ENCODE peak calls at places on chromosomes 3 and 15, in five cellular contexts. O, I, U, J and C are unnamed samples.

GRCh38 chr15:64004582-64004981 is 41.7 kb downstream of the DAPK2 start:
- DNase-seq in O (peak; percentile 38), I (no peak), U (no peak), J (no peak), C (peak; percentile 98)

GRCh38 chr3:67790043-67790442 is 135.6 kb upstream of the SUCLG2 start:
- DNase-seq in O (peak; percentile 82), I (peak; percentile 75), U (peak; percentile 57), J (peak; percentile 58), C (peak; percentile 56)

GRCh38 chr3:160921020-160921635 is 165.1 kb downstream of the PPM1L start:
- DNase-seq in O (peak; percentile 76), I (peak; percentile 36), U (peak; percentile 64), J (peak; percentile 41), C (peak; percentile 49)

GRCh38 chr15:59369597-59369996 is 3.1 kb downstream of the MYO1E start:
- DNase-seq in O (no peak), I (no peak), U (no peak), J (peak; percentile 42), C (peak; percentile 68)

GRCh38 chr3:45677045-45677436 is 12.2 kb upstream of the SACM1L start:
- DNase-seq in O (peak; percentile 82), I (no peak), U (peak; percentile 77), J (no peak), C (peak; percentile 92)

GRCh38 chr3:58197588-58197987 is 13.2 kb downstream of the DNASE1L3 start:
- DNase-seq in O (no peak), I (no peak), U (no peak), J (no peak), C (no peak)

GRCh38 chr15:88890495-88890894 is 4.8 kb downstream of the HAPLN3 start:
- DNase-seq in O (no peak), I (no peak), U (no peak), J (no peak), C (no peak)

GRCh38 chr3:125104639-125105038 is 48.8 kb upstream of the HEG1 start:
- DNase-seq in O (no peak), I (no peak), U (peak; percentile 68), J (no peak), C (no peak)

GRCh38 chr3:192395506-192395905 is 331.8 kb downstream of the FGF12 start:
- DNase-seq in O (no peak), I (no peak), U (no peak), J (no peak), C (no peak)
- TF ChIP-seq CTCF in O (no peak), I (no peak), U (no peak), J (no peak), C (no peak)

DNA sequence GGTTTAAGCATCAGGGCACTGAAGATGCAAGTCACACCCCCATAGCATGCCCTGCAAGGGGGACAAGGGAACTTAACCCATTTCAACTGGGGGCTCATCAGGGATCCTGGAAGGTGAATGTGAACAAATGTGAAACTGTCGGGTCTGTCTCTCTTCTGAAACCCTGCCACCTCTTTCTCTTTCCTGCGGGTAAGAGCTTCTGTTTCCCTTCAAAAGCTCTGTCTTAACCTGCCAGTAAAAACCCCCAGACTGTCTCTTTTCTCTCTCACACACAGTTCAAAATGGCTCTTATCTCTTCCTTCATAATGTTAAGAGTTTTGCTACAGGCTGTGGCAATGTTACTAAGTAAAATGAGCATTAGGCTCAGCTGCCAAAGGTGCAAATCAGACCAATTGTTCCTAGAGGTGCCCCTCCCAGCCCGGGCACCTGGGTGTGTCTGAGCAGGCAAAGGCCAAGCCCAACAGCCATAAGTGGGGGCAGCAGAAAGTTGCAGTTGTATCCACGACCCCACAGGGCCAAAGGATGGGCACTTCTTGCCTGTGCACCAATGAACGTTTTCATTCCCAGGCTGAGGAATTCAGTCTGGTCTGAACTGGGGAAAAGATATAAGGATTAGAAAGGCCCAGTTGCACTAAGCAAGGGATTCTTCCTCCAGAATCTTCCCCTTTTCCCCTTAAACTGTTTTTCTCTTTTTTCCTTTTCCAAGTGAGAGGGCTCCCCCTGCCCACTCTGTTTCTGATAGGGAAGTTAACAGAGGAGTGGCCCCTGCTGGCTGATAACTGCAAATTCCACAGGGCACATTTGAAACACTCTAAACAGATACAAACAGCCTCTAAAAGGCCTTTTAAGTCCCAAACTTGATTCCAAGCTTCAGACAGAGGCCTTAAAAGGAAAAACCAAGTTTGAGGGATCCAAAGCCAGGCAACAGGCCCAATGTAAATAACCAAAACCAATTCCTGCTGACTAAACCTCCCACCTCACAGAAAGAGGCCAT is 113.8 kb upstream of the EPHA6 start:
- DNase-seq in O (no peak), I (peak; percentile 38), U (no peak), J (no peak), C (peak; percentile 10)
- TF ChIP-seq CTCF in O (no peak), I (peak; percentile 76), U (no peak), J (no peak), C (peak; percentile 20)

GRCh38 chr3:50531201-50531600 is 27.8 kb upstream of the CACNA2D2 start:
- DNase-seq in O (no peak), I (no peak), U (no peak), J (no peak), C (no peak)

GRCh38 chr3:50534721-50535330 is 31.4 kb upstream of the CACNA2D2 start:
- DNase-seq in O (peak; percentile 41), I (no peak), U (no peak), J (no peak), C (no peak)

GRCh38 chr3:50529996-50530706 is 26.7 kb upstream of the CACNA2D2 start:
- DNase-seq in O (no peak), I (peak; percentile 46), U (no peak), J (no peak), C (no peak)

GRCh38 chr3:50533346-50533745 is 29.9 kb upstream of the CACNA2D2 start:
- DNase-seq in O (no peak), I (no peak), U (no peak), J (no peak), C (no peak)

GRCh38 chr3:50532062-50532705 is 28.8 kb upstream of the CACNA2D2 start:
- DNase-seq in O (peak; percentile 45), I (no peak), U (no peak), J (no peak), C (no peak)
- TF ChIP-seq CTCF in O (peak; percentile 37), I (no peak), U (no peak), J (no peak), C (peak; percentile 4)

GRCh38 chr3:29293371-29293770 is 12.5 kb downstream of the RBMS3 start:
- DNase-seq in O (no peak), I (no peak), U (no peak), J (no peak), C (no peak)
- TF ChIP-seq CTCF in O (no peak), I (no peak), U (no peak), J (no peak), C (no peak)